ENCODE peak calls at places on chromosome 10, in ten cellular contexts. One of them, this sample, is unnamed.

GRCh38 chr10:119616879-119617580 is 20.3 kb upstream of the TIAL1 start:
- DNase-seq in NB4: no peak
- DNase-seq in prostate gland: no peak
- DNase-seq in uterus: peak; percentile 39
- DNase-seq in Peyer's patch: no peak
- DNase-seq in stomach: no peak
- DNase-seq in lower leg skin: no peak
- DNase-seq in ovary: peak; percentile 30
- DNase-seq in endothelial cell of umbilical vein: no peak
- DNase-seq in GM12891: no peak
- DNase-seq in this sample: peak; percentile 27

GRCh38 chr10:28020993-28021982 is 22.4 kb upstream of the ODAD2 start:
- DNase-seq in NB4: peak; percentile 91
- DNase-seq in prostate gland: no peak
- DNase-seq in uterus: peak; percentile 20
- DNase-seq in Peyer's patch: no peak
- DNase-seq in stomach: no peak
- DNase-seq in lower leg skin: no peak
- DNase-seq in ovary: no peak
- DNase-seq in endothelial cell of umbilical vein: no peak
- DNase-seq in GM12891: no peak
- DNase-seq in this sample: no peak

GRCh38 chr10:29403208-29403607 is 114.3 kb downstream of the LYZL1 start:
- DNase-seq in NB4: no peak
- DNase-seq in prostate gland: no peak
- DNase-seq in uterus: no peak
- DNase-seq in Peyer's patch: no peak
- DNase-seq in stomach: no peak
- DNase-seq in lower leg skin: no peak
- DNase-seq in ovary: no peak
- DNase-seq in endothelial cell of umbilical vein: no peak
- DNase-seq in GM12891: no peak
- DNase-seq in this sample: no peak

GRCh38 chr10:111831058-111831457 is 352.5 kb downstream of the GPAM start:
- DNase-seq in NB4: no peak
- DNase-seq in prostate gland: no peak
- DNase-seq in uterus: no peak
- DNase-seq in Peyer's patch: no peak
- DNase-seq in stomach: no peak
- DNase-seq in lower leg skin: no peak
- DNase-seq in ovary: no peak
- DNase-seq in endothelial cell of umbilical vein: no peak
- DNase-seq in GM12891: no peak
- DNase-seq in this sample: no peak

GRCh38 chr10:35545079-35545657 is 60.0 kb upstream of the GJD4 start:
- DNase-seq in NB4: no peak
- DNase-seq in prostate gland: no peak
- DNase-seq in uterus: no peak
- DNase-seq in Peyer's patch: no peak
- DNase-seq in stomach: no peak
- DNase-seq in lower leg skin: no peak
- DNase-seq in ovary: no peak
- DNase-seq in endothelial cell of umbilical vein: no peak
- DNase-seq in GM12891: no peak
- DNase-seq in this sample: no peak

GRCh38 chr10:75592888-75593643 is 161.6 kb downstream of the LRMDA start:
- DNase-seq in NB4: no peak
- DNase-seq in prostate gland: no peak
- DNase-seq in uterus: peak; percentile 48
- DNase-seq in Peyer's patch: no peak
- DNase-seq in stomach: no peak
- DNase-seq in lower leg skin: no peak
- DNase-seq in ovary: no peak
- DNase-seq in endothelial cell of umbilical vein: peak; percentile 5
- DNase-seq in GM12891: no peak
- DNase-seq in this sample: no peak

GRCh38 chr10:22737587-22737986 is 23.2 kb upstream of the PIP4K2A start:
- DNase-seq in NB4: peak; percentile 52
- DNase-seq in prostate gland: no peak
- DNase-seq in uterus: peak; percentile 18
- DNase-seq in Peyer's patch: no peak
- DNase-seq in stomach: no peak
- DNase-seq in lower leg skin: peak; percentile 32
- DNase-seq in ovary: no peak
- DNase-seq in endothelial cell of umbilical vein: peak; percentile 8
- DNase-seq in GM12891: no peak
- DNase-seq in this sample: peak; percentile 42

GRCh38 chr10:20767028-20767427 is 130.1 kb downstream of the NEBL start:
- DNase-seq in NB4: no peak
- DNase-seq in prostate gland: no peak
- DNase-seq in uterus: no peak
- DNase-seq in Peyer's patch: no peak
- DNase-seq in stomach: no peak
- DNase-seq in lower leg skin: peak; percentile 43
- DNase-seq in ovary: no peak
- DNase-seq in endothelial cell of umbilical vein: no peak
- DNase-seq in GM12891: no peak
- DNase-seq in this sample: no peak

GRCh38 chr10:116001266-116001857 is 271.6 kb downstream of the GFRA1 start:
- DNase-seq in NB4: no peak
- DNase-seq in prostate gland: peak; percentile 15
- DNase-seq in uterus: no peak
- DNase-seq in Peyer's patch: no peak
- DNase-seq in stomach: no peak
- DNase-seq in lower leg skin: no peak
- DNase-seq in ovary: no peak
- DNase-seq in endothelial cell of umbilical vein: no peak
- DNase-seq in GM12891: no peak
- DNase-seq in this sample: no peak

GRCh38 chr10:45001382-45002148 is 842 bp downstream of the ZNF22 start:
- DNase-seq in NB4: peak; percentile 84
- DNase-seq in prostate gland: peak; percentile 76
- DNase-seq in uterus: peak; percentile 49
- DNase-seq in Peyer's patch: peak; percentile 74
- DNase-seq in stomach: peak; percentile 86
- DNase-seq in lower leg skin: no peak
- DNase-seq in ovary: no peak
- DNase-seq in endothelial cell of umbilical vein: peak; percentile 94
- DNase-seq in GM12891: peak; percentile 55
- DNase-seq in this sample: peak; percentile 77

GRCh38 chr10:10294801-10295515 is 722.7 kb upstream of the CELF2 start:
- DNase-seq in NB4: no peak
- DNase-seq in prostate gland: no peak
- DNase-seq in uterus: no peak
- DNase-seq in Peyer's patch: no peak
- DNase-seq in stomach: no peak
- DNase-seq in lower leg skin: no peak
- DNase-seq in ovary: no peak
- DNase-seq in endothelial cell of umbilical vein: no peak
- DNase-seq in GM12891: no peak
- DNase-seq in this sample: no peak

GRCh38 chr10:74118794-74119193 is 31.8 kb downstream of the AP3M1 start:
- DNase-seq in NB4: no peak
- DNase-seq in prostate gland: no peak
- DNase-seq in uterus: no peak
- DNase-seq in Peyer's patch: peak; percentile 63
- DNase-seq in stomach: no peak
- DNase-seq in lower leg skin: no peak
- DNase-seq in ovary: no peak
- DNase-seq in endothelial cell of umbilical vein: no peak
- DNase-seq in GM12891: no peak
- DNase-seq in this sample: peak; percentile 30

GRCh38 chr10:74121368-74121767 is 29.3 kb downstream of the AP3M1 start:
- DNase-seq in NB4: no peak
- DNase-seq in prostate gland: no peak
- DNase-seq in uterus: no peak
- DNase-seq in Peyer's patch: no peak
- DNase-seq in stomach: no peak
- DNase-seq in lower leg skin: no peak
- DNase-seq in ovary: no peak
- DNase-seq in endothelial cell of umbilical vein: no peak
- DNase-seq in GM12891: no peak
- DNase-seq in this sample: no peak

GRCh38 chr10:74117738-74118137 is 32.9 kb downstream of the AP3M1 start:
- DNase-seq in NB4: no peak
- DNase-seq in prostate gland: no peak
- DNase-seq in uterus: no peak
- DNase-seq in Peyer's patch: no peak
- DNase-seq in stomach: no peak
- DNase-seq in lower leg skin: no peak
- DNase-seq in ovary: no peak
- DNase-seq in endothelial cell of umbilical vein: no peak
- DNase-seq in GM12891: no peak
- DNase-seq in this sample: no peak

GRCh38 chr10:74122060-74122459 is 28.6 kb downstream of the AP3M1 start:
- DNase-seq in NB4: no peak
- DNase-seq in prostate gland: no peak
- DNase-seq in uterus: no peak
- DNase-seq in Peyer's patch: no peak
- DNase-seq in stomach: no peak
- DNase-seq in lower leg skin: no peak
- DNase-seq in ovary: no peak
- DNase-seq in endothelial cell of umbilical vein: no peak
- DNase-seq in GM12891: no peak
- DNase-seq in this sample: no peak
- TF ChIP-seq POLR2A in NB4: no peak
- TF ChIP-seq POLR2A in prostate gland: no peak
- TF ChIP-seq POLR2A in uterus: no peak
- TF ChIP-seq POLR2A in Peyer's patch: no peak
- TF ChIP-seq POLR2A in stomach: no peak
- TF ChIP-seq POLR2A in lower leg skin: no peak
- TF ChIP-seq POLR2A in ovary: no peak
- TF ChIP-seq POLR2A in endothelial cell of umbilical vein: no peak
- TF ChIP-seq POLR2A in GM12891: no peak
- TF ChIP-seq POLR2A in this sample: no peak

DNA sequence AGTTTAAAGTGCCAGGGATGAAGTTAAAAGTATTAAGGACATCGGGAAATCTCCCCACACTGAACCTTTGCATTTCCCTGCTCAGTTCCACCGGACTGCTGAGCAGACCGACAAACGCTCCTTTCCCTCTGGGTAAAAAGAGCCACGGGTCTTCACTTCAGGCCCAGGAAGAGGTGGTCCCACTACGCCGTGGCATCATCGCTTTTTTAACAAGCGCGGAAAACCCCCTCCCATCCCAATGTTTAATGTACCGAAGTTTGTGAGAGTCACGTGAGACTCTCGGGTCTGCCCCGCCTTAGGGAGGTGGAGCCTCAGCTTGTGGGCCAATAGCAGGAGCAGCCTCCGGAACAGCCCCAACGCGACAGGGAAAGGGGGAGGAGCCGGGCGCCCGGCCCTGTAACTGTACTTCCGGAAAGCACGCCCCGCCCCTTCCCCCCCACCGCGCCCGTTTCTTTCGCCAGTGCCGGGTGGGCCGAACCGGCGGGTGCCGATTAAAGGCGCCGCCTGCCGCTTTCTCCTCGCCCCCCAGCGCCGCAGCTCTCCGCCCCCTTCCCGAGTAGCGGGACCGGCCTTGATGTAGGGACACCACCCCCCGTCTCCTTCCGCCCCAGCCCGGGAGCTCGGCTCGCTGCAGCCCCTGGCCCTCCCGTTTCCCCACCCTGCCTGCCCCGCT is 2.3 kb upstream of the TRIM8 start:
- DNase-seq in NB4: peak; percentile 99
- DNase-seq in prostate gland: peak; percentile 99
- DNase-seq in uterus: peak; percentile 98
- DNase-seq in Peyer's patch: peak; percentile 99
- DNase-seq in stomach: peak; percentile 99
- DNase-seq in lower leg skin: peak; percentile 99
- DNase-seq in ovary: peak; percentile 99
- DNase-seq in endothelial cell of umbilical vein: peak; percentile 98
- DNase-seq in GM12891: peak; percentile 79
- DNase-seq in this sample: peak; percentile 99
- TF ChIP-seq POLR2A in NB4: peak; percentile 76
- TF ChIP-seq POLR2A in prostate gland: peak; percentile 81
- TF ChIP-seq POLR2A in uterus: peak; percentile 77
- TF ChIP-seq POLR2A in Peyer's patch: peak; percentile 91
- TF ChIP-seq POLR2A in stomach: no peak
- TF ChIP-seq POLR2A in lower leg skin: no peak
- TF ChIP-seq POLR2A in ovary: peak; percentile 94
- TF ChIP-seq POLR2A in endothelial cell of umbilical vein: peak; percentile 73
- TF ChIP-seq POLR2A in GM12891: no peak
- TF ChIP-seq POLR2A in this sample: peak; percentile 80

GRCh38 chr10:97553575-97554100 is 18.9 kb upstream of the ANKRD2 start:
- DNase-seq in NB4: peak; percentile 71
- DNase-seq in prostate gland: peak; percentile 35
- DNase-seq in uterus: peak; percentile 71
- DNase-seq in Peyer's patch: peak; percentile 76
- DNase-seq in stomach: peak; percentile 68
- DNase-seq in lower leg skin: peak; percentile 60
- DNase-seq in ovary: peak; percentile 69
- DNase-seq in endothelial cell of umbilical vein: peak; percentile 82
- DNase-seq in GM12891: no peak
- DNase-seq in this sample: peak; percentile 70
- TF ChIP-seq POLR2A in NB4: no peak
- TF ChIP-seq POLR2A in prostate gland: no peak
- TF ChIP-seq POLR2A in uterus: no peak
- TF ChIP-seq POLR2A in Peyer's patch: no peak
- TF ChIP-seq POLR2A in stomach: no peak
- TF ChIP-seq POLR2A in lower leg skin: no peak
- TF ChIP-seq POLR2A in ovary: no peak
- TF ChIP-seq POLR2A in endothelial cell of umbilical vein: no peak
- TF ChIP-seq POLR2A in GM12891: no peak
- TF ChIP-seq POLR2A in this sample: no peak

GRCh38 chr10:98467506-98468318 is 21.0 kb upstream of the HPS1 start:
- DNase-seq in NB4: peak; percentile 86
- DNase-seq in prostate gland: peak; percentile 83
- DNase-seq in uterus: peak; percentile 69
- DNase-seq in Peyer's patch: peak; percentile 88
- DNase-seq in stomach: peak; percentile 76
- DNase-seq in lower leg skin: peak; percentile 73
- DNase-seq in ovary: peak; percentile 71
- DNase-seq in endothelial cell of umbilical vein: peak; percentile 56
- DNase-seq in GM12891: peak; percentile 78
- DNase-seq in this sample: peak; percentile 93
- TF ChIP-seq POLR2A in NB4: no peak
- TF ChIP-seq POLR2A in prostate gland: no peak
- TF ChIP-seq POLR2A in uterus: no peak
- TF ChIP-seq POLR2A in Peyer's patch: peak; percentile 20
- TF ChIP-seq POLR2A in stomach: no peak
- TF ChIP-seq POLR2A in lower leg skin: no peak
- TF ChIP-seq POLR2A in ovary: no peak
- TF ChIP-seq POLR2A in endothelial cell of umbilical vein: no peak
- TF ChIP-seq POLR2A in GM12891: no peak
- TF ChIP-seq POLR2A in this sample: no peak

DNA sequence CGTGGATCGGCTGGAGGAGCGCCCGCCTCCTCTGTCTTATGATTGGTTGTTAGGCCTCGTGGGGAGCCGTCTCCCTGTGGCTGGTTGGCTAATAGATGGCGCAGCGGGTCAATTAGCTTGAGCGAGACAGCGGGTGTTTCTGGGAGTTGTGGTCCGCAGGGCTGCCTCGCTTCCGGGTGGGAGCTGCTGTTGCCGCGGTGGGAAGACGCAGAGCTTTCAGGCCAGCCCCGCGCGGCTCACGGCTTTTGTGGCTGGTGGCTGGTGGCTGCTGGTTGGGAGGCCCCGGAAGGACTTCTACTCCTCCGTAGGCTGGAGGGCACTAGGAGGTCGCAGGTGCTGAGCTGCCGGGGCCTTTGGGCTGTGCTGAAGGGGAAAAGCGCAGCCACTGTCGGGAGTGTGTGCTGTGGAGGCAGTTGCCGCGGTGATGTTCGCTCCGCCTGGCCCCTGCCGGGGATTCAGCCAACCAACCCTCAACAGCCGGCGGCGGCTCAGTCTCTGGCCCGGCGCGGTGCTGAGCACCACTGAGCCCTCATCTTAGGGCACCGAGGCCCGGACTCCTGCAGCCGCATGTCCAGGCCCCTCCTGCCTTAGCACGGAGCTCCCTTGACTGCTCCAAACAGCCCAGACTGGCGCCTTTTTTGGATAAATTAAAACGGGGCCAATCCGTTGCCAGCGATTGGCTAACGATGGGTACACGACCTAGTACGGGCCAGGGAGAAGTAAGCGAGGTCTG is 651 bp upstream of the C10orf143 start:
- DNase-seq in NB4: peak; percentile 99
- DNase-seq in prostate gland: peak; percentile 98
- DNase-seq in uterus: peak; percentile 95
- DNase-seq in Peyer's patch: peak; percentile 99
- DNase-seq in stomach: peak; percentile 96
- DNase-seq in lower leg skin: peak; percentile 97
- DNase-seq in ovary: peak; percentile 94
- DNase-seq in endothelial cell of umbilical vein: peak; percentile 97
- DNase-seq in GM12891: peak; percentile 85
- DNase-seq in this sample: peak; percentile 97
- TF ChIP-seq POLR2A in NB4: peak; percentile 63
- TF ChIP-seq POLR2A in prostate gland: peak; percentile 55
- TF ChIP-seq POLR2A in uterus: no peak
- TF ChIP-seq POLR2A in Peyer's patch: peak; percentile 48
- TF ChIP-seq POLR2A in stomach: no peak
- TF ChIP-seq POLR2A in lower leg skin: no peak
- TF ChIP-seq POLR2A in ovary: peak; percentile 64
- TF ChIP-seq POLR2A in endothelial cell of umbilical vein: peak; percentile 32
- TF ChIP-seq POLR2A in GM12891: peak; percentile 62
- TF ChIP-seq POLR2A in this sample: no peak

This sample was measured in erythroblast.